ENCODE peak calls at places on chromosome 1, in nine cellular contexts. K is vagina, Q is HepG2, M is GM12892, V is breast epithelium, H is suprapubic skin, Z is GM23338, Y is sigmoid colon, E is HCT116. T is an unnamed sample.

GRCh38 chr1:87135313-87135712 is 193.4 kb upstream of the LMO4 start:
- DNase-seq in K (no peak), Q (no peak), M (no peak), V (no peak), H (no peak), Z (no peak), Y (no peak), E (no peak), T (no peak)

GRCh38 chr1:22107126-22107525 is 35.8 kb downstream of the WNT4 start:
- DNase-seq in K (no peak), Q (no peak), M (no peak), V (no peak), H (no peak), Z (no peak), Y (no peak), E (no peak), T (no peak)

GRCh38 chr1:43648448-43648847 is 1.5 kb upstream of the KDM4A start:
- DNase-seq in K (no peak), Q (no peak), M (no peak), V (no peak), H (no peak), Z (no peak), Y (no peak), E (no peak), T (no peak)

GRCh38 chr1:179599623-179600249 is 8.1 kb downstream of the TDRD5 start:
- DNase-seq in K (no peak), Q (peak), M (no peak), V (no peak), H (no peak), Z (peak), Y (no peak), E (peak), T (no peak)

GRCh38 chr1:178098262-178098661 is 4.4 kb downstream of the RASAL2 start:
- DNase-seq in K (no peak), Q (no peak), M (no peak), V (no peak), H (no peak), Z (no peak), Y (no peak), E (no peak), T (no peak)

GRCh38 chr1:93723101-93723500 is 41.5 kb upstream of the BCAR3 start:
- DNase-seq in K (no peak), Q (no peak), M (no peak), V (no peak), H (no peak), Z (no peak), Y (no peak), E (no peak), T (no peak)

GRCh38 chr1:40438391-40439015 is 11.8 kb upstream of the ZFP69B start:
- DNase-seq in K (no peak), Q (peak), M (no peak), V (no peak), H (no peak), Z (peak), Y (no peak), E (no peak), T (no peak)

GRCh38 chr1:37058424-37058988 is 24.2 kb upstream of the GRIK3 start:
- DNase-seq in K (no peak), Q (no peak), M (no peak), V (no peak), H (no peak), Z (no peak), Y (no peak), E (no peak), T (no peak)

GRCh38 chr1:150221552-150221951 is 14.4 kb downstream of the ANP32E start:
- DNase-seq in K (no peak), Q (no peak), M (no peak), V (no peak), H (no peak), Z (peak), Y (no peak), E (peak), T (no peak)

GRCh38 chr1:90616395-90616794 is 100.7 kb downstream of the BARHL2 start:
- DNase-seq in K (no peak), Q (peak), M (no peak), V (no peak), H (no peak), Z (peak), Y (no peak), E (peak), T (no peak)

GRCh38 chr1:43549921-43550597 is 19.4 kb downstream of the PTPRF start:
- DNase-seq in K (no peak), Q (no peak), M (no peak), V (peak), H (peak), Z (peak), Y (peak), E (peak), T (peak)

GRCh38 chr1:156245451-156246232 is 2.2 kb downstream of the PAQR6 start:
- DNase-seq in K (no peak), Q (no peak), M (peak), V (no peak), H (peak), Z (peak), Y (no peak), E (no peak), T (peak)
- TF ChIP-seq POLR2AphosphoS5 in K (no peak), Q (no peak), M (no peak), V (peak), H (no peak), Z (peak), Y (no peak), E (no peak), T (no peak)

DNA sequence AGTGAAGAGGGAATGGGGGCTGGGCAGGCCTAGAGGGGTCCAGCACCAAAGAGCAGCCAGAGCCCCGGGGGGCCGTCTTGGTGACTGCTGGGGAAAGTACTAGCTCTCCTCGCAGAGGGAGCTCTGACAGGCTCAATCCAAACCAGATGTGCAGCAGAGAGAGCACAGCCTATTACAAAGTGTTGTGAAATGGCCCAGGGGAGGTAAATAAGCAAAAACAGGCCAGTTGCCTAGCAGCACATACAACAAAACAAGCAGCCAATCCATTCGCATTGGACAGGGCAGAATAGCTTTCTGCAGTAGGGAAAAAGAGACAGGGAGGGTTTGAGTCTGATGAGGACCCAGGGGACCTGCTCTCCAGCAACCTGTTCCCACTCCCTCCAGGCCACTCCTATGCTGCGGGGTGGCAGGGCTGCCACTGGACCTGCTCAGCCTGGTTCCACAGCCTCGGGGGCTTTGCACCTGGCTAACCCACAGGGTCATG is 239.6 kb upstream of the FGGY start:
- DNase-seq in K (peak), Q (peak), M (no peak), V (peak), H (peak), Z (peak), Y (peak), E (no peak), T (peak)
- TF ChIP-seq POLR2AphosphoS5 in K (peak), Q (no peak), M (no peak), V (peak), H (peak), Z (no peak), Y (peak), E (no peak), T (peak)

GRCh38 chr1:89104147-89104546 is 21.8 kb downstream of the GBP2 start:
- DNase-seq in K (no peak), Q (no peak), M (no peak), V (no peak), H (no peak), Z (no peak), Y (no peak), E (no peak), T (no peak)
- TF ChIP-seq POLR2AphosphoS5 in K (no peak), Q (no peak), M (no peak), V (no peak), H (no peak), Z (no peak), Y (no peak), E (no peak), T (no peak)

DNA sequence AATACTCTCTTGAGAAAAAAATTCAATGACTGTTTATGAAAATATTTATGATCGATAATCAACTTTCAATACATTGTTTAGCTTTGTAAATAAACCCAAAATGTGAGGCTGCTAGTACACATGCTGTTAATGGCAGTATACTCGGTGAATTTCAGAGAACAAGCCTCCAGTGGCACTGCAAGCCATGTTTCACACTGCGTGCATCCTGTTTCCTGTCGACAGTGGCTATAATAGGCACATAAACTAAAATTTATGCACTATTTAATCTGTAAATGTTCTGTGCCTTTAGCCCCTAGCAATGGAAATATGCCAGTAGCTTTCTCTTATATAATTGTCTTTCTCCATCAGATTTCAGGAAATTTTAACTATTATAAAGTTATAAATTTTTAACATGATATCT is 26.3 kb upstream of the RGS18 start:
- DNase-seq in K (no peak), Q (no peak), M (no peak), V (no peak), H (no peak), Z (no peak), Y (no peak), E (no peak), T (no peak)
- TF ChIP-seq POLR2AphosphoS5 in K (no peak), Q (no peak), M (no peak), V (no peak), H (no peak), Z (no peak), Y (no peak), E (no peak), T (no peak)

GRCh38 chr1:111620412-111620971 is 903 bp downstream of the RAP1A start:
- DNase-seq in K (no peak), Q (no peak), M (no peak), V (no peak), H (no peak), Z (peak), Y (no peak), E (no peak), T (no peak)
- TF ChIP-seq POLR2AphosphoS5 in K (no peak), Q (no peak), M (no peak), V (no peak), H (no peak), Z (no peak), Y (no peak), E (no peak), T (no peak)

T was measured in upper lobe of left lung.